ENCODE peak calls at places on chromosomes 4 and X, in six cellular contexts. One of them, this sample, is unnamed.
A peak's percentile ranks its signal among the peaks of the same experiment; 100 is the strongest.

GRCh38 chr4:174663254-174663653 is 141.0 kb upstream of the HPGD start:
- DNase-seq in GM04503: peak; percentile 18
- DNase-seq in activated gamma-delta T cell treated with Interleukin-2 at 50 U/mL for 16 hours: no peak
- DNase-seq in spleen: no peak
- DNase-seq in nephron progenitor cell: no peak
- DNase-seq in stomach: no peak
- DNase-seq in this sample: no peak

GRCh38 chr4:64385177-64385549 is 24.1 kb downstream of the TECRL start:
- DNase-seq in stomach: no peak
- DNase-seq in GM04503: no peak
- DNase-seq in nephron progenitor cell: no peak
- DNase-seq in activated gamma-delta T cell treated with Interleukin-2 at 50 U/mL for 16 hours: no peak
- DNase-seq in spleen: no peak
- DNase-seq in this sample: no peak

GRCh38 chrX:17007134-17007768 is 60.8 kb downstream of the REPS2 start:
- DNase-seq in nephron progenitor cell: peak; percentile 11
- DNase-seq in spleen: no peak
- DNase-seq in GM04503: no peak
- DNase-seq in stomach: no peak
- DNase-seq in activated gamma-delta T cell treated with Interleukin-2 at 50 U/mL for 16 hours: no peak
- DNase-seq in this sample: no peak

GRCh38 chr4:6464842-6465588 is 7.4 kb downstream of the PPP2R2C start:
- DNase-seq in stomach: no peak
- DNase-seq in GM04503: no peak
- DNase-seq in activated gamma-delta T cell treated with Interleukin-2 at 50 U/mL for 16 hours: no peak
- DNase-seq in spleen: peak; percentile 33
- DNase-seq in nephron progenitor cell: no peak
- DNase-seq in this sample: no peak

GRCh38 chr4:114615435-114615834 is 16.8 kb downstream of the UGT8 start:
- DNase-seq in stomach: no peak
- DNase-seq in GM04503: no peak
- DNase-seq in spleen: no peak
- DNase-seq in activated gamma-delta T cell treated with Interleukin-2 at 50 U/mL for 16 hours: no peak
- DNase-seq in nephron progenitor cell: no peak
- DNase-seq in this sample: no peak

GRCh38 chr4:111464251-111465045 is 680.8 kb upstream of the FAM241A start:
- DNase-seq in spleen: no peak
- DNase-seq in GM04503: no peak
- DNase-seq in nephron progenitor cell: no peak
- DNase-seq in activated gamma-delta T cell treated with Interleukin-2 at 50 U/mL for 16 hours: no peak
- DNase-seq in stomach: no peak
- DNase-seq in this sample: no peak

GRCh38 chrX:104347860-104348259 is 93.1 kb upstream of the ESX1 start:
- DNase-seq in stomach: no peak
- DNase-seq in activated gamma-delta T cell treated with Interleukin-2 at 50 U/mL for 16 hours: no peak
- DNase-seq in nephron progenitor cell: no peak
- DNase-seq in GM04503: no peak
- DNase-seq in spleen: no peak
- DNase-seq in this sample: no peak

GRCh38 chr4:117873779-117874178 is 160.5 kb upstream of the NDST3 start:
- DNase-seq in nephron progenitor cell: no peak
- DNase-seq in stomach: no peak
- DNase-seq in activated gamma-delta T cell treated with Interleukin-2 at 50 U/mL for 16 hours: no peak
- DNase-seq in GM04503: no peak
- DNase-seq in spleen: no peak
- DNase-seq in this sample: no peak

GRCh38 chrX:40281341-40282005 is 183.7 kb upstream of the BCOR start:
- DNase-seq in spleen: peak; percentile 19
- DNase-seq in nephron progenitor cell: no peak
- DNase-seq in activated gamma-delta T cell treated with Interleukin-2 at 50 U/mL for 16 hours: no peak
- DNase-seq in stomach: no peak
- DNase-seq in GM04503: no peak
- DNase-seq in this sample: no peak

GRCh38 chr4:44760142-44760898 is 34.0 kb upstream of the GNPDA2 start:
- DNase-seq in spleen: no peak
- DNase-seq in nephron progenitor cell: peak; percentile 12
- DNase-seq in GM04503: no peak
- DNase-seq in stomach: no peak
- DNase-seq in activated gamma-delta T cell treated with Interleukin-2 at 50 U/mL for 16 hours: no peak
- DNase-seq in this sample: no peak